ENCODE peak calls at places on chromosomes 16 and 17, in seven cellular contexts. U is heart left ventricle; O is CD8-positive, alpha-beta T cell; B is heart right ventricle; W is left ventricle myocardium inferior; Q is neural progenitor cell; Z is breast epithelium. A is an unnamed sample.

GRCh38 chr16:10188236-10188635 is 6.0 kb upstream of the GRIN2A start:
- DNase-seq in W (no peak), U (no peak), Q (no peak), O (no peak), B (no peak), Z (no peak), A (no peak)

GRCh38 chr17:67258836-67259468 is 14.0 kb upstream of the HELZ start:
- DNase-seq in O (peak), W (no peak), U (no peak), Q (no peak), B (no peak), Z (no peak), A (no peak)

GRCh38 chr17:50037321-50038107 is 18.4 kb upstream of the ITGA3 start:
- DNase-seq in B (peak), O (no peak), U (no peak), W (peak), Q (no peak), Z (no peak), A (no peak)

GRCh38 chr17:4514206-4514605 is 15.5 kb downstream of the SPNS2 start:
- DNase-seq in W (no peak), B (no peak), U (no peak), O (no peak), Z (peak), Q (peak), A (no peak)

GRCh38 chr17:30433514-30433913 is 43.7 kb upstream of the GOSR1 start:
- DNase-seq in B (no peak), Q (no peak), Z (no peak), O (no peak), U (no peak), W (no peak), A (no peak)

GRCh38 chr16:50653633-50654524 is 27.2 kb downstream of the SNX20 start:
- DNase-seq in U (peak), B (no peak), Q (peak), O (no peak), W (no peak), Z (no peak), A (no peak)

GRCh38 chr17:9837551-9838471 is 12.1 kb downstream of the GLP2R start:
- DNase-seq in Z (no peak), B (peak), O (no peak), W (peak), Q (no peak), U (peak), A (no peak)

GRCh38 chr16:58124601-58124915 is 4.6 kb downstream of the CFAP20 start:
- DNase-seq in Z (no peak), O (no peak), U (no peak), W (no peak), Q (no peak), B (no peak), A (no peak)

GRCh38 chr17:80818871-80819270 is 172.8 kb upstream of the CHMP6 start:
- DNase-seq in O (no peak), U (peak), Q (no peak), W (no peak), B (no peak), Z (peak), A (no peak)

GRCh38 chr16:88489163-88489721 is 36.2 kb downstream of the ZFPM1 start:
- DNase-seq in Z (no peak), W (no peak), Q (no peak), O (no peak), U (no peak), B (no peak), A (no peak)

GRCh38 chr17:40112191-40112590 is 9.6 kb upstream of the MSL1 start:
- DNase-seq in W (no peak), Q (no peak), U (no peak), B (no peak), O (no peak), Z (no peak), A (no peak)

GRCh38 chr17:57407287-57408063 is 151.2 kb downstream of the MSI2 start:
- DNase-seq in U (no peak), Z (no peak), Q (peak), W (no peak), B (no peak), O (no peak), A (no peak)

GRCh38 chr17:17749921-17750320 is 68.7 kb downstream of the RAI1 start:
- DNase-seq in O (no peak), U (no peak), Z (no peak), W (no peak), B (no peak), Q (peak), A (peak)

GRCh38 chr16:29700253-29700987 is 21.4 kb downstream of the QPRT start:
- DNase-seq in U (peak), Q (peak), B (peak), W (peak), O (peak), Z (peak), A (peak)
- TF ChIP-seq CTCF in U (peak), Q (peak), B (peak), W (peak), O (peak), Z (peak), A (peak)

GRCh38 chr17:46977750-46978488 is 1.1 kb downstream of the RPRML start:
- DNase-seq in U (no peak), Q (peak), Z (no peak), O (no peak), B (no peak), W (no peak), A (no peak)
- H3K4me3 ChIP-seq in U (peak), Q (peak), Z (peak), O (peak), B (peak), W (peak), A (peak)

GRCh38 chr17:1094591-1094990 is 85.2 kb downstream of the ABR start:
- DNase-seq in U (no peak), Z (no peak), Q (no peak), O (no peak), W (no peak), B (no peak), A (no peak)

GRCh38 chr17:1095853-1096675 is 83.7 kb downstream of the ABR start:
- DNase-seq in W (no peak), O (no peak), U (no peak), B (no peak), Q (no peak), Z (no peak), A (no peak)

GRCh38 chr17:1091885-1092284 is 87.9 kb downstream of the ABR start:
- DNase-seq in B (no peak), O (no peak), Q (no peak), U (no peak), Z (no peak), W (no peak), A (no peak)

GRCh38 chr17:1099242-1099641 is 80.5 kb downstream of the ABR start:
- DNase-seq in Q (no peak), O (no peak), Z (no peak), U (no peak), W (no peak), B (no peak), A (no peak)

GRCh38 chr17:1095093-1095852 is 84.5 kb downstream of the ABR start:
- DNase-seq in Z (no peak), U (peak), Q (no peak), O (no peak), B (peak), W (peak), A (no peak)
- H3K27ac ChIP-seq in Z (peak), U (peak), Q (no peak), O (no peak), B (peak), W (peak), A (no peak)

GRCh38 chr16:52456368-52456767 is 90.6 kb downstream of the TOX3 start:
- DNase-seq in B (no peak), U (no peak), W (no peak), O (no peak), Q (peak), Z (no peak), A (peak)
- TF ChIP-seq CTCF in B (no peak), U (no peak), W (no peak), O (no peak), Q (no peak), Z (no peak), A (no peak)

GRCh38 chr17:78399693-78400144 is 21.3 kb downstream of the PGS1 start:
- DNase-seq in B (peak), W (no peak), U (no peak), O (no peak), Q (no peak), Z (no peak), A (no peak)

GRCh38 chr17:78396436-78397335 is 18.2 kb downstream of the PGS1 start:
- DNase-seq in Z (peak), U (no peak), O (no peak), Q (no peak), B (peak), W (peak), A (no peak)

GRCh38 chr17:78399028-78399692 is 20.7 kb downstream of the PGS1 start:
- DNase-seq in Q (no peak), O (no peak), U (peak), W (no peak), Z (no peak), B (peak), A (no peak)

GRCh38 chr17:78398390-78398789 is 19.9 kb downstream of the PGS1 start:
- DNase-seq in Q (no peak), B (no peak), O (no peak), W (no peak), U (no peak), Z (no peak), A (no peak)

DNA sequence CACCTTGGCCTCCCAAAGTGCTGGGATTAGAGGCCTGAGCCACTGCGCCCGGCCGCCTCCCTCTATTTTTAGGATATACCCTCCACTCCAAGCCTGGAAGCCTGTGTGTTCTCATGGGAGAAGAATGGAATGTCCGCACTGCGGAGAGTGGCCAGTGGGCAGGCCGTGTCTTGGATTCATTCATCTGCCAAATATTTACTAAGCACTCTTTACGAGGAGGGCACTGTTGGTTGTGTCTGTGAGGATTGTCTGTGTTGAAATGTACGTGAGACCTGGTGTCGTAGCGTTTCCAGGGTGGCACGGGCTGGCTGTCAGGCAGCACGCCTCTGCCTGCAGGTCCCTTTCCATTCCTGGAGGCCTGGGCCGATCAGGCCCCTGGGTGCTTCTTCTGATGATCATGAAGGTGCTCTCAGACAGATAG is 19.2 kb downstream of the PGS1 start:
- DNase-seq in O (no peak), B (peak), U (no peak), W (peak), Q (no peak), Z (peak), A (no peak)
- H3K4me3 ChIP-seq in O (no peak), B (no peak), U (no peak), W (no peak), Q (no peak), Z (no peak), A (no peak)

GRCh38 chr16:787978-788398 is at the start of gene RPUSD1:
- DNase-seq in W (peak), O (no peak), Z (no peak), Q (no peak), B (no peak), U (no peak), A (no peak)
- H3K27ac ChIP-seq in W (peak), O (peak), Z (peak), Q (no peak), B (peak), U (peak), A (no peak)

DNA sequence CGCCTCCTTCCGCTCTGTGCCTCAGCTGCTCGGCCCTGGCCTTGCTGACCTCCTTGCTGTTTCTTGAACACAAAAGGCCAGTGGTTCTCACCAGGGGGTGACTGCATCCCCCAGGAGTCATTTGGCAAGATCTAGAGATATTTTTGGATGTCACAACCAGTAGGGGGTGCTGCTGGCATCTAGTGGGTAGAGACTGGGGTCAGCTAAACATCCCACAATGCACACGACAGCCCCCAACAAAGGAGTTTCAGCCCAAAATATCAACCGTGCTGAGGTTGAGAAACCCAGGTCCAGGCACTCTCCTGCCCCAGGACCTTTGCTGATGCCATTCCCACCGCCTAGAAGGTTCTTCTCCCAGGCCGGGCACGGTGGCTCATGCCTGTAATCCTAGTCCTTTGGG is 39.7 kb downstream of the ABCC6 start:
- DNase-seq in W (no peak), Z (no peak), O (no peak), U (peak), Q (peak), B (no peak), A (no peak)
- TF ChIP-seq CTCF in W (no peak), Z (no peak), O (no peak), U (no peak), Q (peak), B (no peak), A (no peak)

GRCh38 chr16:48607056-48607825 is 2.7 kb downstream of the N4BP1 start:
- DNase-seq in Q (peak), W (no peak), U (no peak), O (no peak), Z (no peak), B (no peak), A (no peak)

GRCh38 chr16:48609453-48610023 is 442 bp downstream of the N4BP1 start:
- DNase-seq in W (peak), B (peak), Q (peak), U (peak), Z (no peak), O (no peak), A (peak)

GRCh38 chr16:48608871-48609452 is 1.0 kb downstream of the N4BP1 start:
- DNase-seq in B (no peak), Q (no peak), U (no peak), Z (no peak), W (no peak), O (no peak), A (no peak)

GRCh38 chr16:48605518-48606110 is 4.4 kb downstream of the N4BP1 start:
- DNase-seq in W (peak), U (no peak), Z (no peak), Q (no peak), O (no peak), B (no peak), A (no peak)

DNA sequence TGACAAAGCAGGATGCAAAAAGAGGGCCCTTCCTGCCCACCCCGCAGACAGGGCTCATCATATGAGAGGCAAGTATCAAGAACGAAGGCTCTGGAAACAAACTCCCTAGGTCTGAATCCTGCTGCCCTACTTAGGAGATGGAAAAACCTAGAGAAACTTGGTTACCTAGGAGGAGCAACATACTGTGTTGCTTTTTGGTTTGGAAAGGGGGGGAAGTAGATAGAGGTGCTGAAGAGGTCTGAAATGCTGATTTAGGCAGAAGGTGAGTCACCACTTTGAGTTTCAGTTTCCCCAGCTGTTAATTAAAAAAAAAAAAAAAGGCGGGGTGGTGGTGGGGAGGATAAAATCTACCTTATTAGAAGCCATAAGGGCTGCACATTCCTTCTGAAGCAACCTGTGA is 1.5 kb downstream of the N4BP1 start:
- DNase-seq in Q (no peak), Z (no peak), O (no peak), U (no peak), W (no peak), B (no peak), A (no peak)
- H3K4me3 ChIP-seq in Q (peak), Z (peak), O (peak), U (peak), W (peak), B (peak), A (peak)

GRCh38 chr17:48604770-48605329 is at the start of gene HOXB6:
- DNase-seq in O (no peak), Q (no peak), B (no peak), U (no peak), W (no peak), Z (no peak), A (no peak)
- H3K27ac ChIP-seq in O (no peak), Q (no peak), B (no peak), U (no peak), W (peak), Z (no peak), A (no peak)

GRCh38 chr16:4475880-4476790 is at the start of gene HMOX2:
- DNase-seq in W (peak), U (peak), Q (peak), Z (peak), B (peak), O (peak), A (peak)

GRCh38 chr16:4471869-4472268 is 2.6 kb downstream of the NMRAL1 start:
- DNase-seq in B (no peak), O (no peak), U (no peak), Z (no peak), Q (no peak), W (no peak), A (no peak)

GRCh38 chr16:4472880-4473279 is 1.5 kb downstream of the NMRAL1 start:
- DNase-seq in Q (no peak), U (no peak), O (no peak), W (no peak), B (no peak), Z (no peak), A (no peak)

GRCh38 chr16:4477966-4478365 is 1.8 kb downstream of the HMOX2 start:
- DNase-seq in O (no peak), Q (peak), Z (no peak), B (no peak), W (no peak), U (no peak), A (no peak)

GRCh38 chr16:4474192-4474961 is at the start of gene NMRAL1:
- DNase-seq in O (peak), B (peak), Z (peak), U (peak), W (peak), Q (peak), A (peak)
- TF ChIP-seq CTCF in O (no peak), B (no peak), Z (no peak), U (no peak), W (no peak), Q (no peak), A (no peak)